ENCODE peak calls at places on chromosomes 13 and 19, in eight cellular contexts. S, E, Y, T, W, P, O and F are unnamed samples.

GRCh38 chr13:33722216-33722900 is 95.6 kb upstream of the RFC3 start:
- DNase-seq in S (no peak), E (no peak), Y (no peak), T (no peak), W (peak), P (no peak), O (no peak), F (no peak)

GRCh38 chr19:35693422-35693821 is 10.9 kb upstream of the ZBTB32 start:
- DNase-seq in S (no peak), E (no peak), Y (no peak), T (no peak), W (no peak), P (no peak), O (no peak), F (no peak)

GRCh38 chr13:112469071-112469745 is 93.1 kb downstream of the SPACA7 start:
- DNase-seq in S (no peak), E (no peak), Y (no peak), T (no peak), W (no peak), P (no peak), O (no peak), F (no peak)

GRCh38 chr13:28494861-28495585 is at the start of gene FLT1:
- DNase-seq in S (no peak), E (no peak), Y (no peak), T (no peak), W (no peak), P (no peak), O (peak), F (no peak)

GRCh38 chr19:35596366-35596999 is 10.5 kb downstream of the PMIS2 start:
- DNase-seq in S (no peak), E (no peak), Y (no peak), T (no peak), W (no peak), P (no peak), O (no peak), F (peak)

GRCh38 chr19:16627194-16627927 is 643 bp downstream of the MED26 start:
- DNase-seq in S (no peak), E (no peak), Y (no peak), T (peak), W (no peak), P (no peak), O (peak), F (no peak)

GRCh38 chr13:29939158-29939557 is 88.7 kb upstream of the UBL3 start:
- DNase-seq in S (no peak), E (no peak), Y (no peak), T (no peak), W (no peak), P (no peak), O (no peak), F (no peak)

GRCh38 chr13:105665284-105665683 is 870.2 kb downstream of the EFNB2 start:
- DNase-seq in S (no peak), E (no peak), Y (no peak), T (no peak), W (no peak), P (no peak), O (no peak), F (no peak)

GRCh38 chr19:29001006-29001921 is 211.7 kb downstream of the UQCRFS1 start:
- DNase-seq in S (no peak), E (no peak), Y (no peak), T (peak), W (no peak), P (no peak), O (no peak), F (no peak)

GRCh38 chr13:108083056-108083455 is 132.3 kb downstream of the LIG4 start:
- DNase-seq in S (no peak), E (no peak), Y (no peak), T (no peak), W (no peak), P (no peak), O (no peak), F (no peak)

GRCh38 chr19:19209372-19209771 is 2.4 kb upstream of the NCAN start:
- DNase-seq in S (no peak), E (no peak), Y (no peak), T (no peak), W (no peak), P (no peak), O (no peak), F (no peak)

GRCh38 chr13:41552031-41552430 is 94.7 kb downstream of the RGCC start:
- DNase-seq in S (no peak), E (no peak), Y (no peak), T (no peak), W (no peak), P (no peak), O (no peak), F (no peak)

GRCh38 chr19:2330632-2331284 is 2.3 kb downstream of the SPPL2B start:
- DNase-seq in S (no peak), E (peak), Y (no peak), T (no peak), W (peak), P (no peak), O (no peak), F (no peak)

GRCh38 chr13:29907670-29908069 is 57.3 kb upstream of the UBL3 start:
- DNase-seq in S (no peak), E (no peak), Y (no peak), T (no peak), W (no peak), P (no peak), O (no peak), F (no peak)